ENCODE peak calls at places on chromosomes 4 and X, in five cellular contexts. S is activated naive CD8-positive, alpha-beta T cell treated with anti-CD3 and anti-CD28 coated beads, Interleukin-2, amount 50 U/mL, for 24 hours; K is activated CD4-positive, CD25-positive, alpha-beta regulatory T cell; N is fibroblast of the aortic adventitia; L is esophagus squamous epithelium. A is an unnamed sample.
A peak's percentile ranks its signal among the peaks of the same experiment; 100 is the strongest.

GRCh38 chrX:110012818-110013484 is 10.0 kb downstream of the TMEM164 start:
- DNase-seq in S (no peak), L (no peak), K (no peak), N (no peak), A (no peak)

GRCh38 chrX:107483976-107484726 is 34.7 kb downstream of the FRMPD3 start:
- DNase-seq in K (no peak), N (peak; percentile 39), S (no peak), L (no peak), A (no peak)

GRCh38 chr4:2754848-2755820 is 1.0 kb downstream of the TNIP2 start:
- DNase-seq in L (no peak), N (no peak), K (no peak), S (no peak), A (no peak)

GRCh38 chrX:19705196-19705769 is 182.1 kb downstream of the SH3KBP1 start:
- DNase-seq in S (no peak), L (no peak), K (no peak), N (peak; percentile 39), A (no peak)

GRCh38 chr4:155371432-155372043 is 5.2 kb downstream of the MAP9 start:
- DNase-seq in L (no peak), N (peak; percentile 60), S (no peak), K (no peak), A (no peak)

GRCh38 chrX:46168254-46168653 is 377.0 kb downstream of the ZNF674 start:
- DNase-seq in S (no peak), L (no peak), K (no peak), N (peak; percentile 51), A (no peak)

GRCh38 chrX:19698125-19698524 is 182.8 kb upstream of the MAP3K15 start:
- DNase-seq in S (no peak), K (no peak), L (no peak), N (peak; percentile 72), A (no peak)

GRCh38 chr4:77493829-77494551 is 111.6 kb upstream of the CXCL13 start:
- DNase-seq in K (no peak), S (no peak), L (no peak), N (no peak), A (no peak)

GRCh38 chrX:4151798-4152197 is 438.3 kb upstream of the PRKX start:
- DNase-seq in K (no peak), L (no peak), S (no peak), N (no peak), A (no peak)

GRCh38 chrX:39975094-39975865 is 122.5 kb downstream of the BCOR start:
- DNase-seq in S (no peak), N (no peak), K (no peak), L (no peak), A (no peak)

GRCh38 chrX:96126182-96126581 is 558.5 kb upstream of the DIAPH2 start:
- DNase-seq in L (no peak), S (no peak), N (no peak), K (no peak), A (no peak)

GRCh38 chr4:165873298-165874071 is 448 bp downstream of the TLL1 start:
- DNase-seq in K (no peak), N (peak; percentile 12), L (no peak), S (peak; percentile 2), A (no peak)

GRCh38 chrX:123846598-123847038 is 13.2 kb upstream of the XIAP start:
- DNase-seq in L (no peak), S (no peak), K (no peak), N (peak; percentile 47), A (no peak)

GRCh38 chrX:26783512-26784225 is 567.7 kb downstream of the MAGEB5 start:
- DNase-seq in L (no peak), S (no peak), N (peak; percentile 30), K (no peak), A (no peak)

GRCh38 chr4:103091601-103092223 is 7.9 kb downstream of the BDH2 start:
- DNase-seq in N (peak; percentile 84), S (peak; percentile 27), L (no peak), K (peak; percentile 1), A (no peak)

A was measured in ascending aorta.